ENCODE peak calls at places on chromosomes 11 and 22, in seven cellular contexts. C is NCI-H1092 treated with DMSO at 0.1 percent for 48 hours, E is EL, D is H54, F is heart right ventricle, J is A549, A is fibroblast of the aortic adventitia. Q is an unnamed sample.

GRCh38 chr11:57490456-57491248 is 24.9 kb downstream of the SLC43A1 start:
- DNase-seq in A (peak), J (no peak), F (no peak), C (no peak), D (no peak), E (peak), Q (peak)

GRCh38 chr11:107139396-107139795 is 121.1 kb upstream of the GUCY1A2 start:
- DNase-seq in F (no peak), D (no peak), J (no peak), A (no peak), E (no peak), C (no peak), Q (no peak)

GRCh38 chr11:130798801-130799200 is 117.5 kb downstream of the SNX19 start:
- DNase-seq in A (no peak), J (no peak), D (no peak), F (no peak), E (peak), C (no peak), Q (peak)

GRCh38 chr11:44327730-44328691 is 18.1 kb upstream of the ALX4 start:
- DNase-seq in A (no peak), E (no peak), J (peak), C (peak), D (no peak), F (no peak), Q (peak)

GRCh38 chr11:42462558-42463310 is 849.1 kb upstream of the API5 start:
- DNase-seq in C (no peak), D (no peak), A (peak), F (no peak), J (no peak), E (peak), Q (peak)

GRCh38 chr22:40009953-40010751 is 15.4 kb downstream of the FAM83F start:
- DNase-seq in E (no peak), C (peak), F (no peak), D (no peak), J (no peak), A (no peak), Q (no peak)

GRCh38 chr22:48750826-48751440 is 1076.7 kb downstream of the BRD1 start:
- DNase-seq in F (no peak), D (no peak), C (no peak), E (no peak), J (no peak), A (no peak), Q (no peak)

GRCh38 chr11:30447246-30447645 is 124.3 kb downstream of the ARL14EP start:
- DNase-seq in C (no peak), F (no peak), D (no peak), J (no peak), E (no peak), A (no peak), Q (no peak)

GRCh38 chr11:73978576-73979086 is 4.0 kb downstream of the UCP2 start:
- DNase-seq in D (no peak), J (no peak), F (no peak), A (peak), E (no peak), C (no peak), Q (peak)

GRCh38 chr22:47371263-47372090 is 609.0 kb downstream of the TBC1D22A start:
- DNase-seq in E (no peak), A (no peak), C (no peak), D (no peak), J (no peak), F (no peak), Q (no peak)

GRCh38 chr11:134999490-135000066 is 587.5 kb upstream of the B3GAT1 start:
- DNase-seq in A (no peak), J (no peak), C (no peak), D (no peak), F (no peak), E (no peak), Q (no peak)

GRCh38 chr11:76728778-76729177 is 54.4 kb upstream of the TSKU start:
- DNase-seq in F (no peak), J (no peak), A (no peak), C (no peak), E (no peak), D (no peak), Q (no peak)

GRCh38 chr11:74820763-74821162 is 72.1 kb downstream of the RNF169 start:
- DNase-seq in J (peak), F (no peak), A (peak), C (no peak), D (peak), E (peak), Q (peak)

GRCh38 chr22:27416553-27417427 is 384.8 kb downstream of the MN1 start:
- DNase-seq in D (peak), J (peak), F (no peak), E (peak), A (peak), C (peak), Q (peak)